ENCODE peak calls at places on chromosomes 7 and 10, in ten cellular contexts. W is heart left ventricle, F is coronary artery, S is AG04450, J is skeletal muscle cell, L is IMR-90, C is cardiac fibroblast, Q is mucosa of descending colon, A is fibroblast of mammary gland, B is body of pancreas. V is an unnamed sample.

GRCh38 chr7:73606801-73607691 is 17.3 kb downstream of the MLXIPL start:
- DNase-seq in A (peak), J (no peak), L (peak), Q (peak), C (peak), B (peak), W (peak), F (no peak), S (no peak), V (peak)

GRCh38 chr10:125008689-125009579 is 67.0 kb downstream of the ZRANB1 start:
- DNase-seq in L (no peak), J (no peak), B (peak), W (no peak), F (no peak), C (no peak), A (no peak), S (no peak), Q (peak), V (no peak)

GRCh38 chr10:10519674-10520073 is 498.0 kb upstream of the CELF2 start:
- DNase-seq in B (no peak), J (no peak), C (no peak), L (no peak), W (no peak), S (no peak), A (no peak), F (no peak), Q (no peak), V (no peak)

GRCh38 chr10:83301732-83302131 is 837.6 kb upstream of the GHITM start:
- DNase-seq in J (no peak), W (no peak), B (no peak), Q (no peak), C (no peak), L (no peak), S (no peak), A (no peak), F (no peak), V (no peak)

GRCh38 chr10:43318456-43318855 is 51.6 kb upstream of the RASGEF1A start:
- DNase-seq in A (no peak), Q (no peak), S (no peak), C (no peak), F (no peak), J (no peak), L (no peak), B (no peak), W (no peak), V (no peak)

GRCh38 chr7:105011771-105012502 is 2.1 kb upstream of the KMT2E start:
- DNase-seq in S (no peak), L (no peak), W (no peak), B (no peak), A (no peak), J (no peak), Q (peak), C (no peak), F (no peak), V (no peak)

GRCh38 chr10:78560393-78560688 is 508.4 kb upstream of the ZMIZ1 start:
- DNase-seq in L (no peak), A (no peak), C (no peak), S (no peak), Q (no peak), B (no peak), F (no peak), J (no peak), W (no peak), V (no peak)

GRCh38 chr7:144826248-144826647 is 9.6 kb downstream of the TPK1 start:
- DNase-seq in J (no peak), A (peak), F (no peak), Q (no peak), C (peak), S (no peak), L (no peak), B (no peak), W (no peak), V (no peak)

GRCh38 chr10:26550774-26551526 is 112.8 kb downstream of the APBB1IP start:
- DNase-seq in L (no peak), F (no peak), C (no peak), W (no peak), J (no peak), S (no peak), Q (no peak), B (no peak), A (peak), V (no peak)

GRCh38 chr10:3741688-3742461 is 43.1 kb downstream of the KLF6 start:
- DNase-seq in L (no peak), B (no peak), J (no peak), S (no peak), C (peak), W (no peak), A (peak), F (no peak), Q (no peak), V (no peak)

GRCh38 chr7:100266576-100267354 is 40.7 kb upstream of the SPDYE3 start:
- DNase-seq in J (no peak), L (no peak), F (no peak), W (no peak), S (no peak), Q (no peak), C (no peak), A (no peak), B (no peak), V (no peak)

GRCh38 chr10:133525444-133525843 is 1.7 kb upstream of the CYP2E1 start:
- DNase-seq in J (no peak), B (no peak), A (no peak), Q (no peak), S (no peak), W (no peak), L (no peak), C (no peak), F (no peak), V (no peak)

GRCh38 chr7:128032605-128033235 is 1.5 kb upstream of the LRRC4 start:
- DNase-seq in W (no peak), Q (no peak), C (no peak), S (no peak), F (no peak), J (no peak), A (no peak), L (peak), B (no peak), V (peak)

GRCh38 chr10:49831352-49832040 is 69.4 kb upstream of the OGDHL start:
- DNase-seq in L (peak), C (peak), J (no peak), B (no peak), Q (no peak), S (no peak), F (no peak), W (no peak), A (no peak), V (no peak)

GRCh38 chr7:64753032-64753431 is 41.2 kb upstream of the ZNF138 start:
- DNase-seq in Q (no peak), W (no peak), S (no peak), L (no peak), A (no peak), C (no peak), B (no peak), J (no peak), F (no peak), V (no peak)

GRCh38 chr7:75961194-75961593 is 33.2 kb downstream of the TMEM120A start:
- DNase-seq in F (no peak), Q (no peak), B (no peak), S (no peak), W (no peak), C (no peak), J (no peak), A (no peak), L (no peak), V (no peak)

GRCh38 chr10:4691776-4692175 is 134.2 kb upstream of the AKR1E2 start:
- DNase-seq in F (no peak), J (no peak), W (no peak), A (peak), L (peak), C (peak), Q (no peak), S (no peak), B (no peak), V (no peak)

GRCh38 chr10:115706482-115707076 is 566.4 kb downstream of the GFRA1 start:
- DNase-seq in C (peak), L (peak), A (peak), S (no peak), B (no peak), W (no peak), Q (peak), J (no peak), F (no peak), V (no peak)

GRCh38 chr7:112986256-112987031 is 100.2 kb downstream of the GPR85 start:
- DNase-seq in B (no peak), Q (no peak), C (peak), A (peak), S (no peak), J (no peak), W (no peak), F (no peak), L (peak), V (no peak)

GRCh38 chr10:35329520-35329919 is 6.8 kb upstream of the CCNY start:
- DNase-seq in B (no peak), A (no peak), W (no peak), S (no peak), Q (no peak), C (no peak), J (no peak), L (no peak), F (no peak), V (no peak)

GRCh38 chr10:117552759-117553158 is 10.2 kb downstream of the EMX2 start:
- DNase-seq in J (no peak), L (no peak), A (no peak), Q (no peak), B (no peak), C (no peak), F (no peak), W (no peak), S (no peak), V (no peak)

GRCh38 chr10:127802532-127803055 is 65.6 kb downstream of the FOXI2 start:
- DNase-seq in B (no peak), A (no peak), C (no peak), W (no peak), L (no peak), F (no peak), J (no peak), Q (no peak), S (no peak), V (no peak)

GRCh38 chr7:41679566-41679965 is 23.3 kb downstream of the INHBA start:
- DNase-seq in L (peak), F (no peak), W (no peak), J (no peak), A (no peak), Q (no peak), B (no peak), C (no peak), S (no peak), V (no peak)

GRCh38 chr10:31051703-31052102 is 20.0 kb upstream of the ZNF438 start:
- DNase-seq in L (peak), S (no peak), Q (no peak), C (peak), W (no peak), F (no peak), A (no peak), B (no peak), J (no peak), V (no peak)

GRCh38 chr7:86814980-86815379 is 171.3 kb downstream of the GRM3 start:
- DNase-seq in J (no peak), L (no peak), F (no peak), C (no peak), W (no peak), B (no peak), Q (no peak), S (no peak), A (peak), V (no peak)

GRCh38 chr10:119207713-119208552 is 562 bp downstream of the GRK5 start:
- DNase-seq in B (peak), W (peak), C (peak), L (peak), J (no peak), Q (peak), F (peak), A (peak), S (no peak), V (peak)

GRCh38 chr10:77806511-77807157 is 119.9 kb downstream of the DLG5 start:
- DNase-seq in J (no peak), F (no peak), W (no peak), A (no peak), L (no peak), C (no peak), Q (no peak), B (no peak), S (no peak), V (no peak)

GRCh38 chr10:5284311-5285057 is 80.3 kb upstream of the UCN3 start:
- DNase-seq in B (no peak), S (no peak), F (no peak), J (peak), A (peak), L (peak), C (peak), Q (no peak), W (no peak), V (no peak)

GRCh38 chr10:60456053-60456452 is 66.4 kb upstream of the ANK3 start:
- DNase-seq in Q (no peak), J (no peak), F (no peak), L (peak), W (no peak), A (peak), S (no peak), B (no peak), C (no peak), V (no peak)

GRCh38 chr10:58735087-58735486 is 222.4 kb downstream of the BICC1 start:
- DNase-seq in W (no peak), J (no peak), A (no peak), S (no peak), B (no peak), F (no peak), L (no peak), C (no peak), Q (no peak), V (no peak)

GRCh38 chr10:28631896-28632596 is 45.3 kb upstream of the BAMBI start:
- DNase-seq in C (no peak), J (no peak), Q (no peak), S (no peak), F (no peak), W (no peak), A (peak), B (no peak), L (peak), V (no peak)

GRCh38 chr10:29950391-29950790 is 109.0 kb downstream of the JCAD start:
- DNase-seq in B (no peak), S (no peak), Q (no peak), W (no peak), A (peak), F (no peak), C (peak), J (no peak), L (no peak), V (no peak)

GRCh38 chr7:86942081-86942480 is 117.4 kb downstream of the ELAPOR2 start:
- DNase-seq in J (no peak), F (no peak), S (no peak), Q (no peak), C (no peak), W (no peak), B (no peak), A (no peak), L (no peak), V (no peak)

GRCh38 chr10:109773818-109774440 is 149.4 kb downstream of the XPNPEP1 start:
- DNase-seq in A (peak), L (peak), S (no peak), J (peak), W (no peak), C (peak), B (no peak), F (no peak), Q (peak), V (no peak)

GRCh38 chr10:11024596-11024995 is 6.9 kb downstream of the CELF2 start:
- DNase-seq in J (no peak), W (no peak), B (no peak), A (peak), Q (no peak), F (no peak), S (no peak), C (peak), L (no peak), V (no peak)

GRCh38 chr10:13340626-13341370 is 7.3 kb downstream of the SEPHS1 start:
- DNase-seq in J (no peak), Q (peak), A (no peak), C (no peak), B (no peak), L (no peak), F (no peak), W (no peak), S (no peak), V (no peak)

GRCh38 chr10:19791032-19791431 is 25.2 kb upstream of the PLXDC2 start:
- DNase-seq in C (peak), F (no peak), J (no peak), B (no peak), W (no peak), A (peak), S (no peak), Q (no peak), L (no peak), V (no peak)

GRCh38 chr10:124306922-124307371 is 111.8 kb downstream of the OAT start:
- DNase-seq in C (no peak), F (no peak), Q (peak), L (no peak), S (no peak), J (no peak), W (no peak), A (peak), B (no peak), V (no peak)

GRCh38 chr7:102321351-102322201 is 34.7 kb downstream of the SPDYE6 start:
- DNase-seq in B (no peak), J (no peak), A (no peak), F (no peak), L (no peak), Q (no peak), S (no peak), C (no peak), W (no peak), V (peak)

DNA sequence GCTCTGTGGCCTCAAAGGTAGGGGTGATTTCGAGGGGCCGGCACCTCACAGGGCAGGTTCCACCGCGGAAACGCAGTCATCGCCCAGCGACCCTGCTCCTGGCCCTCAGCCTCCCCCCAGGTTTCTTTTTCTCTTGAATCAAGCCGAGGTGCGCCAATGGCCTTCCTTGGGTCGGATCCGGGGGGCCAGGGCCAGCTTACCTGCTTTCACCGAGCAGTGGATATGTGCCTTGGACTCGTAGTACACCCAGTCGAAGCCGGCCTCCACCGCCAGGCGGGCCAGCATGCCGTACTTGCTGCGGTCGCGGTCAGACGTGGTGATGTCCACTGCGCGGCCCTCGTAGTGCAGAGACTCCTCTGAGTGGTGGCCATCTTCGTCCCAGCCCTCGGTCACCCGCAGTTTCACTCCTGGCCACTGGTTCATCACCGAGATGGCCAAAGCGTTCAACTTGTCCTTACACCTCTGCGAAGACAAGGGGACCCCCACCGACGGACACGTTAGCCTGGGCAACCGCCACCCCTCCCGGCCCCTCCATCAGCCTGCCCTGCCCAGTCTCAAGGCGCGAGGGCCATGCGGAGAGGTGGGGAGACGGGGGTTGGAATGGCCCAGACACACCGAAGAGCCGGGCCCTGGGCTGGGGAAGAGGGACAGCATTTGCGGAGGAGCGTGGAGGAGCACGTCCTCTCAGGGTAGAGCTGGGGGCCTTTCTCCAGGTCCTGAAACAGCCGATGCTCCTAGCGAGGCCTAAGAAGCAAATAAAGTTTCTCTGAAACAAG is 6.0 kb downstream of the SHH start:
- DNase-seq in C (no peak), L (no peak), W (no peak), A (no peak), S (no peak), B (no peak), F (no peak), J (no peak), Q (peak), V (no peak)
- H3K4me3 ChIP-seq in C (peak), L (no peak), W (peak), A (no peak), S (peak), B (no peak), F (peak), J (peak), Q (no peak), V (peak)

GRCh38 chr10:69506834-69507643 is 55.8 kb downstream of the TSPAN15 start:
- DNase-seq in A (no peak), C (no peak), S (no peak), W (no peak), J (no peak), L (no peak), F (no peak), Q (peak), B (no peak), V (no peak)
- H3K4me3 ChIP-seq in A (no peak), C (no peak), S (no peak), W (no peak), J (no peak), L (no peak), F (no peak), Q (no peak), B (no peak), V (no peak)

GRCh38 chr7:51265066-51265907 is 51.3 kb downstream of the COBL start:
- DNase-seq in S (no peak), F (no peak), A (no peak), W (no peak), J (no peak), L (no peak), B (peak), C (no peak), Q (peak), V (no peak)
- H3K4me3 ChIP-seq in S (no peak), F (no peak), A (no peak), W (no peak), J (no peak), L (no peak), B (no peak), C (no peak), Q (no peak), V (no peak)

GRCh38 chr10:73989594-73990142 is 8.2 kb upstream of the VCL start:
- DNase-seq in A (no peak), F (no peak), W (no peak), C (no peak), Q (no peak), L (no peak), J (no peak), B (no peak), S (no peak), V (no peak)

GRCh38 chr10:73992899-73993788 is 4.8 kb upstream of the VCL start:
- DNase-seq in B (no peak), L (peak), C (peak), F (no peak), Q (no peak), S (no peak), J (no peak), W (no peak), A (peak), V (no peak)

GRCh38 chr10:73995035-73995358 is 2.9 kb upstream of the VCL start:
- DNase-seq in B (no peak), S (no peak), C (no peak), F (no peak), W (no peak), L (no peak), A (no peak), Q (no peak), J (no peak), V (no peak)

GRCh38 chr10:73991203-73991602 is 6.7 kb upstream of the VCL start:
- DNase-seq in Q (no peak), S (no peak), F (no peak), J (no peak), A (no peak), C (no peak), W (no peak), B (no peak), L (no peak), V (no peak)

GRCh38 chr10:73991846-73992245 is 6.1 kb upstream of the VCL start:
- DNase-seq in B (no peak), S (no peak), F (no peak), Q (peak), W (peak), L (no peak), A (no peak), C (no peak), J (no peak), V (no peak)
- H3K4me3 ChIP-seq in B (no peak), S (no peak), F (no peak), Q (no peak), W (no peak), L (no peak), A (no peak), C (no peak), J (no peak), V (no peak)

GRCh38 chr7:143405158-143405557 is 3.5 kb downstream of the EPHA1 start:
- DNase-seq in W (peak), A (no peak), C (no peak), S (no peak), J (no peak), Q (peak), B (no peak), F (no peak), L (peak), V (peak)

GRCh38 chr7:143408247-143408685 is 390 bp downstream of the EPHA1 start:
- DNase-seq in F (no peak), L (no peak), C (no peak), J (no peak), B (peak), Q (no peak), S (no peak), A (no peak), W (peak), V (no peak)

GRCh38 chr7:143408686-143409551 is at the start of gene EPHA1:
- DNase-seq in A (no peak), W (peak), S (no peak), B (peak), C (no peak), Q (peak), L (no peak), J (no peak), F (no peak), V (no peak)

GRCh38 chr7:143405671-143406352 is 2.8 kb downstream of the EPHA1 start:
- DNase-seq in W (no peak), B (no peak), F (no peak), C (no peak), A (no peak), L (no peak), J (no peak), S (no peak), Q (no peak), V (no peak)

GRCh38 chr7:143407296-143408246 is 1.1 kb downstream of the EPHA1 start:
- DNase-seq in F (no peak), C (no peak), J (no peak), W (no peak), S (no peak), A (no peak), Q (no peak), L (no peak), B (no peak), V (no peak)
- H3K4me3 ChIP-seq in F (no peak), C (no peak), J (no peak), W (no peak), S (no peak), A (no peak), Q (peak), L (no peak), B (peak), V (no peak)